ENCODE peak calls at places on chromosomes 11 and 22, in nine cellular contexts. One of them, this sample, is unnamed.

GRCh38 chr11:94129505-94130335 is 1.1 kb downstream of the PANX1 start:
- DNase-seq in sigmoid colon: no peak
- DNase-seq in GM12891: no peak
- DNase-seq in upper lobe of left lung: peak
- DNase-seq in NB4: no peak
- DNase-seq in IMR-90: peak
- DNase-seq in body of pancreas: peak
- DNase-seq in HCT116: peak
- DNase-seq in suprapubic skin: no peak
- DNase-seq in this sample: peak

GRCh38 chr11:109680127-109680526 is 258.1 kb downstream of the C11orf87 start:
- DNase-seq in NB4: no peak
- DNase-seq in upper lobe of left lung: no peak
- DNase-seq in IMR-90: peak
- DNase-seq in GM12891: no peak
- DNase-seq in body of pancreas: no peak
- DNase-seq in sigmoid colon: no peak
- DNase-seq in HCT116: no peak
- DNase-seq in suprapubic skin: no peak
- DNase-seq in this sample: no peak

GRCh38 chr11:130947058-130947457 is 30.8 kb upstream of the SNX19 start:
- DNase-seq in upper lobe of left lung: no peak
- DNase-seq in GM12891: no peak
- DNase-seq in HCT116: no peak
- DNase-seq in NB4: no peak
- DNase-seq in sigmoid colon: no peak
- DNase-seq in IMR-90: no peak
- DNase-seq in suprapubic skin: no peak
- DNase-seq in body of pancreas: no peak
- DNase-seq in this sample: no peak

GRCh38 chr11:73350908-73351636 is 25.1 kb upstream of the RELT start:
- DNase-seq in suprapubic skin: no peak
- DNase-seq in HCT116: peak
- DNase-seq in GM12891: peak
- DNase-seq in body of pancreas: peak
- DNase-seq in NB4: peak
- DNase-seq in IMR-90: peak
- DNase-seq in upper lobe of left lung: peak
- DNase-seq in sigmoid colon: peak
- DNase-seq in this sample: no peak

GRCh38 chr11:125257751-125258150 is 93.2 kb downstream of the PKNOX2 start:
- DNase-seq in sigmoid colon: no peak
- DNase-seq in body of pancreas: no peak
- DNase-seq in upper lobe of left lung: no peak
- DNase-seq in HCT116: no peak
- DNase-seq in GM12891: no peak
- DNase-seq in IMR-90: no peak
- DNase-seq in NB4: no peak
- DNase-seq in suprapubic skin: no peak
- DNase-seq in this sample: no peak

GRCh38 chr11:2348986-2349385 is 28.1 kb upstream of the CD81 start:
- DNase-seq in GM12891: no peak
- DNase-seq in suprapubic skin: no peak
- DNase-seq in sigmoid colon: no peak
- DNase-seq in upper lobe of left lung: no peak
- DNase-seq in IMR-90: peak
- DNase-seq in body of pancreas: no peak
- DNase-seq in NB4: no peak
- DNase-seq in HCT116: no peak
- DNase-seq in this sample: no peak

GRCh38 chr11:91967018-91967715 is 257.5 kb upstream of the FAT3 start:
- DNase-seq in upper lobe of left lung: no peak
- DNase-seq in NB4: no peak
- DNase-seq in suprapubic skin: no peak
- DNase-seq in HCT116: no peak
- DNase-seq in IMR-90: no peak
- DNase-seq in GM12891: no peak
- DNase-seq in body of pancreas: no peak
- DNase-seq in sigmoid colon: no peak
- DNase-seq in this sample: no peak

GRCh38 chr22:28009272-28009827 is 90.3 kb upstream of the PITPNB start:
- DNase-seq in NB4: peak
- DNase-seq in suprapubic skin: peak
- DNase-seq in upper lobe of left lung: peak
- DNase-seq in GM12891: peak
- DNase-seq in sigmoid colon: peak
- DNase-seq in IMR-90: peak
- DNase-seq in body of pancreas: peak
- DNase-seq in HCT116: peak
- DNase-seq in this sample: peak

GRCh38 chr11:109303342-109303741 is 118.6 kb upstream of the C11orf87 start:
- DNase-seq in body of pancreas: no peak
- DNase-seq in sigmoid colon: no peak
- DNase-seq in GM12891: no peak
- DNase-seq in upper lobe of left lung: no peak
- DNase-seq in IMR-90: no peak
- DNase-seq in NB4: no peak
- DNase-seq in HCT116: no peak
- DNase-seq in suprapubic skin: no peak
- DNase-seq in this sample: no peak

GRCh38 chr22:49437956-49438355 is 389.7 kb downstream of the BRD1 start:
- DNase-seq in IMR-90: no peak
- DNase-seq in body of pancreas: no peak
- DNase-seq in HCT116: no peak
- DNase-seq in NB4: no peak
- DNase-seq in sigmoid colon: peak
- DNase-seq in suprapubic skin: no peak
- DNase-seq in GM12891: no peak
- DNase-seq in upper lobe of left lung: no peak
- DNase-seq in this sample: no peak

GRCh38 chr11:114832532-114833125 is 154.3 kb downstream of the NXPE2 start:
- DNase-seq in body of pancreas: no peak
- DNase-seq in GM12891: no peak
- DNase-seq in NB4: no peak
- DNase-seq in upper lobe of left lung: peak
- DNase-seq in suprapubic skin: no peak
- DNase-seq in HCT116: no peak
- DNase-seq in IMR-90: no peak
- DNase-seq in sigmoid colon: no peak
- DNase-seq in this sample: no peak

GRCh38 chr11:108199446-108200321 is 22.8 kb downstream of the NPAT start:
- DNase-seq in body of pancreas: no peak
- DNase-seq in NB4: peak
- DNase-seq in suprapubic skin: no peak
- DNase-seq in IMR-90: peak
- DNase-seq in GM12891: no peak
- DNase-seq in HCT116: no peak
- DNase-seq in upper lobe of left lung: peak
- DNase-seq in sigmoid colon: no peak
- DNase-seq in this sample: no peak

GRCh38 chr11:59990421-59990820 is 26.6 kb upstream of the OOSP4B start:
- DNase-seq in suprapubic skin: no peak
- DNase-seq in HCT116: no peak
- DNase-seq in IMR-90: no peak
- DNase-seq in body of pancreas: no peak
- DNase-seq in GM12891: no peak
- DNase-seq in sigmoid colon: no peak
- DNase-seq in upper lobe of left lung: no peak
- DNase-seq in NB4: no peak
- DNase-seq in this sample: no peak

GRCh38 chr11:44625759-44626523 is 60.5 kb downstream of the CD82 start:
- DNase-seq in GM12891: no peak
- DNase-seq in upper lobe of left lung: no peak
- DNase-seq in IMR-90: no peak
- DNase-seq in suprapubic skin: no peak
- DNase-seq in HCT116: no peak
- DNase-seq in NB4: peak
- DNase-seq in sigmoid colon: peak
- DNase-seq in body of pancreas: peak
- DNase-seq in this sample: no peak

GRCh38 chr22:43829904-43830851 is 18.1 kb upstream of the EFCAB6 start:
- DNase-seq in body of pancreas: no peak
- DNase-seq in suprapubic skin: peak
- DNase-seq in IMR-90: peak
- DNase-seq in sigmoid colon: peak
- DNase-seq in HCT116: no peak
- DNase-seq in NB4: no peak
- DNase-seq in upper lobe of left lung: no peak
- DNase-seq in GM12891: no peak
- DNase-seq in this sample: no peak

GRCh38 chr11:44557464-44557863 is 8.0 kb upstream of the CD82 start:
- DNase-seq in NB4: peak
- DNase-seq in body of pancreas: no peak
- DNase-seq in IMR-90: no peak
- DNase-seq in sigmoid colon: no peak
- DNase-seq in upper lobe of left lung: no peak
- DNase-seq in suprapubic skin: no peak
- DNase-seq in HCT116: no peak
- DNase-seq in GM12891: no peak
- DNase-seq in this sample: no peak

GRCh38 chr22:49936018-49936972 is 17.9 kb downstream of the CRELD2 start:
- DNase-seq in body of pancreas: peak
- DNase-seq in sigmoid colon: peak
- DNase-seq in IMR-90: peak
- DNase-seq in GM12891: peak
- DNase-seq in NB4: peak
- DNase-seq in HCT116: no peak
- DNase-seq in suprapubic skin: peak
- DNase-seq in upper lobe of left lung: peak
- DNase-seq in this sample: peak

GRCh38 chr11:68584097-68584496 is 100.2 kb upstream of the GAL start:
- DNase-seq in sigmoid colon: no peak
- DNase-seq in HCT116: no peak
- DNase-seq in NB4: peak
- DNase-seq in suprapubic skin: no peak
- DNase-seq in body of pancreas: peak
- DNase-seq in GM12891: peak
- DNase-seq in IMR-90: peak
- DNase-seq in upper lobe of left lung: peak
- DNase-seq in this sample: no peak

GRCh38 chr22:38317995-38318715 is 922 bp upstream of the CSNK1E start:
- DNase-seq in NB4: peak
- DNase-seq in suprapubic skin: peak
- DNase-seq in body of pancreas: peak
- DNase-seq in HCT116: peak
- DNase-seq in GM12891: no peak
- DNase-seq in sigmoid colon: peak
- DNase-seq in upper lobe of left lung: peak
- DNase-seq in IMR-90: peak
- DNase-seq in this sample: peak

GRCh38 chr22:39360242-39360641 is 10.5 kb downstream of the SYNGR1 start:
- DNase-seq in GM12891: peak
- DNase-seq in NB4: no peak
- DNase-seq in IMR-90: no peak
- DNase-seq in suprapubic skin: no peak
- DNase-seq in HCT116: no peak
- DNase-seq in body of pancreas: no peak
- DNase-seq in sigmoid colon: no peak
- DNase-seq in upper lobe of left lung: no peak
- DNase-seq in this sample: no peak

GRCh38 chr11:61912530-61912898 is 4.9 kb downstream of the RAB3IL1 start:
- DNase-seq in body of pancreas: no peak
- DNase-seq in GM12891: no peak
- DNase-seq in sigmoid colon: peak
- DNase-seq in NB4: peak
- DNase-seq in IMR-90: no peak
- DNase-seq in upper lobe of left lung: peak
- DNase-seq in suprapubic skin: peak
- DNase-seq in HCT116: no peak
- DNase-seq in this sample: peak

GRCh38 chr11:65314501-65315203 is at the start of gene CDC42EP2:
- DNase-seq in suprapubic skin: peak
- DNase-seq in NB4: peak
- DNase-seq in IMR-90: peak
- DNase-seq in HCT116: peak
- DNase-seq in upper lobe of left lung: peak
- DNase-seq in body of pancreas: peak
- DNase-seq in GM12891: peak
- DNase-seq in sigmoid colon: peak
- DNase-seq in this sample: peak
- TF ChIP-seq POLR2A in suprapubic skin: no peak
- TF ChIP-seq POLR2A in NB4: peak
- TF ChIP-seq POLR2A in IMR-90: peak
- TF ChIP-seq POLR2A in HCT116: peak
- TF ChIP-seq POLR2A in upper lobe of left lung: peak
- TF ChIP-seq POLR2A in body of pancreas: peak
- TF ChIP-seq POLR2A in GM12891: no peak
- TF ChIP-seq POLR2A in sigmoid colon: peak
- TF ChIP-seq POLR2A in this sample: no peak

GRCh38 chr22:29914991-29915390 is 32.0 kb downstream of the MTMR3 start:
- DNase-seq in suprapubic skin: no peak
- DNase-seq in upper lobe of left lung: no peak
- DNase-seq in IMR-90: no peak
- DNase-seq in NB4: no peak
- DNase-seq in HCT116: no peak
- DNase-seq in sigmoid colon: no peak
- DNase-seq in GM12891: no peak
- DNase-seq in body of pancreas: no peak
- DNase-seq in this sample: no peak
- TF ChIP-seq POLR2A in suprapubic skin: no peak
- TF ChIP-seq POLR2A in upper lobe of left lung: no peak
- TF ChIP-seq POLR2A in IMR-90: no peak
- TF ChIP-seq POLR2A in NB4: no peak
- TF ChIP-seq POLR2A in HCT116: no peak
- TF ChIP-seq POLR2A in sigmoid colon: no peak
- TF ChIP-seq POLR2A in GM12891: no peak
- TF ChIP-seq POLR2A in body of pancreas: no peak
- TF ChIP-seq POLR2A in this sample: no peak

DNA sequence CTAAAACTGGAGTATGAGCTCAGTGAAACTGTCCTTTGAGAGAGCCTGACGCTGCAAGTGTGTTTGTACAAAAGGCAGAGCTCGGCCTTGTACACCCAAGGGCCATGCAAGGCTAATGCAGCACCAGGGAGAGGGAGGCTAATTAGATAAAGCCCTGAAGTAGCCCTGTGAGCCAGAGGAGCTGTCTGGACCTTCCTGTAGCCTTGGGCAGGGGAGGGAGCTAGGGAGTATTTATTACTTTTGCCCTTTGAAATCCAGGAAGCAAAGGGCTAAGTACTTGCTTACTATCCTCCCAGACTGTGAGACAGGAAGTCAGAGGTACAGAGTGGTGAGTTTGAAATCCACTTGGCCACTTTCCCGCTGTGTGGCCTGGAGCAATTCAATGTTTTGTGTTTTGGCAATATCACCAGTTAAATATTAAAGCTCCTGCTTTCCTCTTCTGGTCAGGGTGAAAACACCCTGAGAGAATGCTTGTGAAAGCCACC is 10.2 kb upstream of the LDHA start:
- DNase-seq in sigmoid colon: peak
- DNase-seq in body of pancreas: peak
- DNase-seq in suprapubic skin: peak
- DNase-seq in HCT116: no peak
- DNase-seq in NB4: peak
- DNase-seq in upper lobe of left lung: peak
- DNase-seq in IMR-90: peak
- DNase-seq in GM12891: no peak
- DNase-seq in this sample: peak
- TF ChIP-seq POLR2A in sigmoid colon: no peak
- TF ChIP-seq POLR2A in body of pancreas: peak
- TF ChIP-seq POLR2A in suprapubic skin: no peak
- TF ChIP-seq POLR2A in HCT116: peak
- TF ChIP-seq POLR2A in NB4: no peak
- TF ChIP-seq POLR2A in upper lobe of left lung: no peak
- TF ChIP-seq POLR2A in IMR-90: no peak
- TF ChIP-seq POLR2A in GM12891: peak
- TF ChIP-seq POLR2A in this sample: no peak

GRCh38 chr11:118126082-118126838 is 26.4 kb downstream of the SCN4B start:
- DNase-seq in body of pancreas: no peak
- DNase-seq in suprapubic skin: no peak
- DNase-seq in sigmoid colon: no peak
- DNase-seq in upper lobe of left lung: no peak
- DNase-seq in GM12891: no peak
- DNase-seq in IMR-90: no peak
- DNase-seq in HCT116: peak
- DNase-seq in NB4: peak
- DNase-seq in this sample: no peak
- TF ChIP-seq POLR2A in body of pancreas: no peak
- TF ChIP-seq POLR2A in suprapubic skin: no peak
- TF ChIP-seq POLR2A in sigmoid colon: no peak
- TF ChIP-seq POLR2A in upper lobe of left lung: no peak
- TF ChIP-seq POLR2A in GM12891: peak
- TF ChIP-seq POLR2A in IMR-90: no peak
- TF ChIP-seq POLR2A in HCT116: peak
- TF ChIP-seq POLR2A in NB4: peak
- TF ChIP-seq POLR2A in this sample: no peak

This sample was measured in breast epithelium.